ENCODE peak calls at places on chromosome 5, in nine cellular contexts. F is tibial artery, E is gastrocnemius medialis, N is A549, X is aorta, G is left lung, H is left ventricle myocardium inferior, V is K562, B is SJCRH30. W is an unnamed sample.

GRCh38 chr5:102718819-102719218 is 36.3 kb upstream of the PAM start:
- DNase-seq in V (no peak), X (no peak), H (no peak), E (no peak), B (no peak), G (no peak), N (no peak), F (no peak), W (no peak)

GRCh38 chr5:32232441-32233219 is 58.5 kb upstream of the GOLPH3 start:
- DNase-seq in V (peak; percentile 71), X (peak; percentile 91), G (peak; percentile 77), B (peak; percentile 80), N (peak; percentile 73), H (peak; percentile 76), F (peak; percentile 75), E (peak; percentile 53), W (peak; percentile 68)

GRCh38 chr5:68418230-68418629 is 202.7 kb downstream of the PIK3R1 start:
- DNase-seq in G (no peak), H (no peak), F (peak; percentile 51), E (no peak), B (no peak), X (no peak), N (no peak), V (no peak), W (no peak)

GRCh38 chr5:73448072-73448432 is 525 bp downstream of the FOXD1 start:
- DNase-seq in B (no peak), G (no peak), X (peak; percentile 78), N (peak; percentile 46), F (no peak), E (no peak), H (no peak), V (peak; percentile 44), W (no peak)

GRCh38 chr5:76737846-76738245 is 21.9 kb downstream of the F2R start:
- DNase-seq in G (no peak), F (no peak), B (no peak), E (no peak), H (no peak), N (no peak), V (no peak), X (no peak), W (no peak)

GRCh38 chr5:119340597-119341218 is 15.1 kb upstream of the TNFAIP8 start:
- DNase-seq in H (no peak), E (no peak), G (no peak), X (no peak), N (no peak), V (peak; percentile 51), B (no peak), F (no peak), W (no peak)

GRCh38 chr5:122469520-122469919 is 157.5 kb downstream of the SNCAIP start:
- DNase-seq in H (no peak), E (no peak), G (no peak), X (no peak), N (no peak), V (no peak), B (no peak), F (no peak), W (no peak)

GRCh38 chr5:8058626-8059180 is 189.8 kb downstream of the MTRR start:
- DNase-seq in N (no peak), V (no peak), H (no peak), B (peak; percentile 83), X (no peak), F (no peak), E (no peak), G (no peak), W (no peak)

GRCh38 chr5:82347213-82347947 is 69.2 kb upstream of the RPS23 start:
- DNase-seq in V (no peak), X (peak; percentile 81), E (peak; percentile 26), G (peak; percentile 66), H (peak; percentile 25), N (no peak), F (peak; percentile 64), B (peak; percentile 83), W (peak; percentile 23)

GRCh38 chr5:146828385-146828784 is 50.2 kb downstream of the PPP2R2B start:
- DNase-seq in F (no peak), H (no peak), E (no peak), V (no peak), N (no peak), G (no peak), B (no peak), X (no peak), W (no peak)

GRCh38 chr5:99033014-99033931 is 104.5 kb upstream of the CHD1 start:
- DNase-seq in H (no peak), B (no peak), G (no peak), F (no peak), N (no peak), V (peak; percentile 27), X (no peak), E (no peak), W (no peak)
- H3K4me3 ChIP-seq in H (peak overlapping the region; percentile 59), B (peak overlapping the region; percentile 8), G (peak overlapping the region; percentile 34), F (peak overlapping the region; percentile 18), N (peak overlapping the region; percentile 25), V (peak overlapping the region; percentile 22), X (no peak overlapping the region), E (peak overlapping the region; percentile 12), W (no peak overlapping the region)

GRCh38 chr5:96976-97640 is 5.1 kb downstream of the PLEKHG4B start:
- DNase-seq in V (no peak), H (no peak), G (no peak), F (no peak), X (no peak), N (no peak), B (no peak), E (no peak), W (no peak)
- H3K4me1 ChIP-seq in V (no peaks in the 10 kb centered on the region), H (peaks cover 5% of the 10 kb centered on the region), G (no peaks in the 10 kb centered on the region), F (no peaks in the 10 kb centered on the region), X (no peaks in the 10 kb centered on the region), N (no peaks in the 10 kb centered on the region), B (no peaks in the 10 kb centered on the region), E (no peaks in the 10 kb centered on the region), W (no peaks in the 10 kb centered on the region)

GRCh38 chr5:14435481-14435880 is 146.1 kb upstream of the OTULINL start:
- DNase-seq in E (no peak), X (no peak), G (no peak), N (no peak), F (no peak), H (no peak), B (no peak), V (no peak), W (no peak)
- H3K4me3 ChIP-seq in E (no peak overlapping the region), X (no peak overlapping the region), G (no peak overlapping the region), N (no peak overlapping the region), F (no peak overlapping the region), H (no peak overlapping the region), B (no peak overlapping the region), V (no peak overlapping the region), W (no peak overlapping the region)

GRCh38 chr5:24862117-24862516 is 217.3 kb upstream of the CDH10 start:
- DNase-seq in N (no peak), G (no peak), X (no peak), F (no peak), H (no peak), V (no peak), B (no peak), E (no peak), W (no peak)
- H3K4me1 ChIP-seq in N (no peaks in the 10 kb centered on the region), G (no peaks in the 10 kb centered on the region), X (no peaks in the 10 kb centered on the region), F (no peaks in the 10 kb centered on the region), H (no peaks in the 10 kb centered on the region), V (no peaks in the 10 kb centered on the region), B (no peaks in the 10 kb centered on the region), E (no peaks in the 10 kb centered on the region), W (no peaks in the 10 kb centered on the region)

GRCh38 chr5:42361321-42361688 is 61.9 kb upstream of the GHR start:
- DNase-seq in E (no peak), H (no peak), N (no peak), V (no peak), F (no peak), X (no peak), B (no peak), G (no peak), W (no peak)

GRCh38 chr5:42360641-42361320 is 62.5 kb upstream of the GHR start:
- DNase-seq in H (no peak), F (no peak), X (no peak), E (no peak), N (no peak), B (no peak), G (no peak), V (no peak), W (no peak)

GRCh38 chr5:42366051-42366450 is 57.2 kb upstream of the GHR start:
- DNase-seq in F (no peak), B (no peak), X (no peak), H (no peak), E (no peak), N (no peak), V (no peak), G (no peak), W (no peak)

GRCh38 chr5:42360061-42360460 is 63.2 kb upstream of the GHR start:
- DNase-seq in V (no peak), G (no peak), X (no peak), F (no peak), E (no peak), N (no peak), B (no peak), H (no peak), W (no peak)
- H3K4me3 ChIP-seq in V (no peak overlapping the region), G (no peak overlapping the region), X (no peak overlapping the region), F (no peak overlapping the region), E (no peak overlapping the region), N (no peak overlapping the region), B (no peak overlapping the region), H (no peak overlapping the region), W (no peak overlapping the region)